ENCODE peak calls at places on chromosomes 13 and 19, in nine cellular contexts. Y, X, S, C, U, A, O, Z and E are unnamed samples.

GRCh38 chr13:42146359-42146758 is 97.9 kb downstream of the DGKH start:
- DNase-seq in C (no peak), A (no peak), U (no peak), Y (no peak), S (no peak), O (no peak), Z (no peak), X (no peak), E (no peak)

GRCh38 chr13:50924025-50924424 is 14.4 kb downstream of the RNASEH2B start:
- DNase-seq in S (no peak), C (no peak), U (no peak), O (no peak), Z (no peak), X (no peak), Y (no peak), A (no peak), E (no peak)

GRCh38 chr13:41610426-41610825 is 153.1 kb downstream of the RGCC start:
- DNase-seq in C (no peak), U (no peak), S (no peak), A (no peak), Y (peak; percentile 59), X (no peak), Z (peak; percentile 68), O (no peak), E (no peak)

GRCh38 chr13:91346848-91347211 is 657 bp upstream of the MIR17HG start:
- DNase-seq in O (no peak), A (no peak), U (no peak), Y (peak; percentile 44), X (peak; percentile 73), C (peak; percentile 26), S (no peak), Z (peak; percentile 18), E (no peak)

GRCh38 chr13:23899555-23899954 is 2.3 kb upstream of the C1QTNF9B start:
- DNase-seq in S (no peak), U (no peak), Y (peak; percentile 32), C (no peak), Z (peak; percentile 4), X (no peak), A (no peak), O (no peak), E (no peak)

GRCh38 chr19:31284621-31285020 is 64.6 kb downstream of the TSHZ3 start:
- DNase-seq in C (no peak), Y (no peak), U (no peak), S (no peak), A (no peak), X (no peak), Z (no peak), O (no peak), E (no peak)

GRCh38 chr13:71610876-71611275 is 256.1 kb downstream of the DACH1 start:
- DNase-seq in A (no peak), O (no peak), S (no peak), Y (no peak), C (no peak), Z (no peak), X (no peak), U (no peak), E (no peak)

GRCh38 chr13:66995366-66995663 is 234.8 kb downstream of the PCDH9 start:
- DNase-seq in Z (no peak), Y (no peak), O (no peak), S (no peak), A (no peak), C (no peak), X (no peak), U (no peak), E (no peak)

GRCh38 chr13:22040810-22041364 is 370.0 kb downstream of the FGF9 start:
- DNase-seq in Y (no peak), Z (peak; percentile 78), S (no peak), U (no peak), O (no peak), A (no peak), C (peak; percentile 55), X (no peak), E (no peak)

GRCh38 chr13:33279898-33280549 is 5.5 kb downstream of the STARD13 start:
- DNase-seq in O (no peak), Z (peak; percentile 77), Y (no peak), U (no peak), A (no peak), X (no peak), C (no peak), S (peak; percentile 54), E (no peak)

GRCh38 chr19:10120538-10121198 is 969 bp upstream of the EIF3G start:
- DNase-seq in U (no peak), Y (no peak), C (no peak), O (no peak), S (no peak), X (no peak), A (no peak), Z (no peak), E (peak; percentile 59)

GRCh38 chr19:13363954-13364353 is 142.3 kb downstream of the CACNA1A start:
- DNase-seq in A (no peak), X (no peak), U (no peak), Y (no peak), S (no peak), O (no peak), Z (no peak), C (no peak), E (no peak)

GRCh38 chr19:33556261-33556660 is 34.7 kb upstream of the PEPD start:
- DNase-seq in A (no peak), X (no peak), S (no peak), C (no peak), U (no peak), Z (no peak), Y (no peak), O (no peak), E (no peak)

GRCh38 chr13:50309872-50310594 is 294.8 kb downstream of the KCNRG start:
- DNase-seq in A (no peak), C (no peak), O (no peak), X (no peak), Z (no peak), S (no peak), U (no peak), Y (no peak), E (no peak)

GRCh38 chr13:102344410-102344809 is 57.4 kb downstream of the FGF14 start:
- DNase-seq in U (no peak), S (no peak), X (no peak), O (no peak), C (no peak), Y (no peak), A (no peak), Z (no peak), E (no peak)

GRCh38 chr13:21149568-21149967 is 26.8 kb downstream of the SKA3 start:
- DNase-seq in Y (no peak), Z (no peak), X (no peak), S (no peak), O (no peak), A (no peak), U (no peak), C (no peak), E (no peak)

DNA sequence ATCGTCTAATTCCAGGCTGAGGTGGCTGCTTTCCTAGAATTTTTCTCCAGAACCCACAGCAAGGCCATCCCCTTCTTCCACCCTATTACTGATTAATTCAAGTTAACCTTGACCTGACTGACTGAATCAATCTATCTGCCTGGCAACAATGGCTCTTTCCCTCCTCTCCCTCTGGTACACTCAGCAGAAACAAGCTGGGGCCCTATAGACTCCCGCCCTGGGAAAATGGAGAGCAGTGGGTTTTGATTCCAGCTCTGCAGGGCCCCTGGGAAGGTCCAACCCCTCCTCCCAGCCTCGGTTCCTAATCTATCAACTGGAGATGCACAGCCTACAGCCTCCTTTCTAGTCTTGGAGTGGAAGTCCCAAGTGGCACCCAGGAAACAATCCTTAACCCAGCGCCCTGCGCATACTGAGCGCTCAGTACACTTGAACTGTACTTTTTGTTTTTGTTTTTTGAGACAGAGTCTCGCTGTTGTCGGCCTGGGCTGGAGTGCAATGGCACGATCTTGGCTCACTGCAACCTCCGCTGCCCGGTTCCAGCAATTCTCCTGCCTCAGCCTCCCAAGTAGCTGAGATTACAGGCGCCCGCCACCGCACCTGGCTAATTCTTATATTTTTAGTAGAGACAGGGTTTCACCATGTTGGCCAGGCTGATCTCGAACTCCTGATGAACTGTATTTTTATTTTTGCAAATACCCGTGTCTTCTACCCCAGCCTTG is 5.2 kb upstream of the C3 start:
- DNase-seq in X (no peak), Z (no peak), A (no peak), O (no peak), S (no peak), Y (no peak), U (no peak), C (no peak), E (no peak)
- TF ChIP-seq POLR2A in X (no peak), Z (no peak), A (no peak), O (no peak), S (no peak), Y (no peak), U (no peak), C (no peak), E (no peak)

GRCh38 chr19:48634036-48634342 is 3.2 kb downstream of the DBP start:
- DNase-seq in Z (no peak), O (no peak), C (no peak), X (no peak), A (no peak), Y (no peak), U (no peak), S (no peak), E (no peak)

GRCh38 chr19:48634424-48635262 is 2.5 kb downstream of the DBP start:
- DNase-seq in O (peak; percentile 98), Y (peak; percentile 100), U (peak; percentile 94), A (peak; percentile 99), X (peak; percentile 98), C (peak; percentile 98), S (peak; percentile 97), Z (peak; percentile 99), E (peak; percentile 79)

GRCh38 chr19:48632692-48633147 is 4.5 kb downstream of the DBP start:
- DNase-seq in Z (no peak), C (no peak), A (no peak), O (peak; percentile 37), S (no peak), U (no peak), Y (peak; percentile 50), X (no peak), E (no peak)

GRCh38 chr19:48635263-48635965 is 1.8 kb downstream of the DBP start:
- DNase-seq in Y (peak; percentile 76), U (no peak), S (no peak), O (peak; percentile 86), X (peak; percentile 95), A (peak; percentile 94), Z (peak; percentile 73), C (peak; percentile 73), E (no peak)

GRCh38 chr19:48633148-48634035 is 3.8 kb downstream of the DBP start:
- DNase-seq in O (peak; percentile 46), U (no peak), A (no peak), Z (no peak), Y (peak; percentile 58), S (no peak), C (no peak), X (no peak), E (no peak)
- TF ChIP-seq POLR2A in O (no peak), U (no peak), A (no peak), Z (no peak), Y (no peak), S (no peak), C (no peak), X (no peak), E (no peak)

GRCh38 chr19:49690656-49691242 is at the start of gene CPT1C:
- DNase-seq in A (peak; percentile 95), Z (no peak), S (peak; percentile 74), X (peak; percentile 83), U (no peak), O (peak; percentile 78), C (peak; percentile 80), Y (peak; percentile 56), E (peak; percentile 81)
- TF ChIP-seq POLR2A in A (no peak), Z (no peak), S (no peak), X (peak; percentile 38), U (no peak), O (peak; percentile 36), C (peak; percentile 72), Y (no peak), E (peak; percentile 60)

GRCh38 chr19:52189745-52190678 is at the start of gene PPP2R1A:
- DNase-seq in U (peak; percentile 100), X (peak; percentile 99), S (peak; percentile 100), C (peak; percentile 99), Y (peak; percentile 100), O (peak; percentile 99), Z (peak; percentile 100), A (peak; percentile 100), E (peak; percentile 98)
- TF ChIP-seq POLR2A in U (no peak), X (peak; percentile 74), S (peak; percentile 69), C (peak; percentile 97), Y (no peak), O (peak; percentile 97), Z (peak; percentile 64), A (no peak), E (peak; percentile 75)